ENCODE peak calls at places on chromosomes 6 and 20, in seven cellular contexts. One of them, this sample, is unnamed.

GRCh38 chr6:53066059-53066406 is 829 bp downstream of the FBXO9 start:
- DNase-seq in uterus: peak; percentile 41
- DNase-seq in fibroblast of pulmonary artery: no peak
- DNase-seq in GM23248: peak; percentile 80
- DNase-seq in right lobe of liver: peak; percentile 60
- DNase-seq in cardiac muscle cell: peak; percentile 35
- DNase-seq in colonic mucosa: peak; percentile 47
- DNase-seq in this sample: no peak

GRCh38 chr6:145206247-145206907 is 528.9 kb downstream of the EPM2A start:
- DNase-seq in uterus: no peak
- DNase-seq in fibroblast of pulmonary artery: peak; percentile 49
- DNase-seq in GM23248: peak; percentile 80
- DNase-seq in right lobe of liver: no peak
- DNase-seq in cardiac muscle cell: peak; percentile 44
- DNase-seq in colonic mucosa: no peak
- DNase-seq in this sample: peak; percentile 94

GRCh38 chr20:58096880-58097813 is 131.3 kb downstream of the ANKRD60 start:
- DNase-seq in uterus: no peak
- DNase-seq in fibroblast of pulmonary artery: no peak
- DNase-seq in GM23248: no peak
- DNase-seq in right lobe of liver: no peak
- DNase-seq in cardiac muscle cell: no peak
- DNase-seq in colonic mucosa: peak; percentile 7
- DNase-seq in this sample: no peak

GRCh38 chr6:37125779-37126553 is 44.0 kb upstream of the PIM1 start:
- DNase-seq in uterus: no peak
- DNase-seq in fibroblast of pulmonary artery: no peak
- DNase-seq in GM23248: no peak
- DNase-seq in right lobe of liver: no peak
- DNase-seq in cardiac muscle cell: peak; percentile 81
- DNase-seq in colonic mucosa: no peak
- DNase-seq in this sample: no peak

GRCh38 chr6:34249469-34250370 is 914 bp upstream of the SMIM29 start:
- DNase-seq in uterus: no peak
- DNase-seq in fibroblast of pulmonary artery: no peak
- DNase-seq in GM23248: no peak
- DNase-seq in right lobe of liver: no peak
- DNase-seq in cardiac muscle cell: no peak
- DNase-seq in colonic mucosa: peak; percentile 18
- DNase-seq in this sample: no peak

GRCh38 chr6:16154904-16155303 is 26.0 kb downstream of the MYLIP start:
- DNase-seq in uterus: no peak
- DNase-seq in fibroblast of pulmonary artery: peak; percentile 75
- DNase-seq in GM23248: peak; percentile 90
- DNase-seq in right lobe of liver: no peak
- DNase-seq in cardiac muscle cell: peak; percentile 81
- DNase-seq in colonic mucosa: no peak
- DNase-seq in this sample: no peak

GRCh38 chr6:80460396-80460912 is 354.0 kb downstream of the BCKDHB start:
- DNase-seq in uterus: no peak
- DNase-seq in fibroblast of pulmonary artery: no peak
- DNase-seq in GM23248: peak; percentile 64
- DNase-seq in right lobe of liver: no peak
- DNase-seq in cardiac muscle cell: peak; percentile 15
- DNase-seq in colonic mucosa: no peak
- DNase-seq in this sample: no peak

GRCh38 chr6:73665686-73666319 is 12.0 kb upstream of the SLC17A5 start:
- DNase-seq in uterus: no peak
- DNase-seq in fibroblast of pulmonary artery: peak; percentile 34
- DNase-seq in GM23248: peak; percentile 20
- DNase-seq in right lobe of liver: no peak
- DNase-seq in cardiac muscle cell: peak; percentile 19
- DNase-seq in colonic mucosa: no peak
- DNase-seq in this sample: no peak

GRCh38 chr6:4028051-4028450 is 50.9 kb downstream of the FAM217A start:
- DNase-seq in uterus: no peak
- DNase-seq in fibroblast of pulmonary artery: no peak
- DNase-seq in GM23248: no peak
- DNase-seq in right lobe of liver: no peak
- DNase-seq in cardiac muscle cell: no peak
- DNase-seq in colonic mucosa: no peak
- DNase-seq in this sample: no peak

GRCh38 chr20:61092199-61092598 is 159.9 kb upstream of the CDH4 start:
- DNase-seq in uterus: no peak
- DNase-seq in fibroblast of pulmonary artery: no peak
- DNase-seq in GM23248: no peak
- DNase-seq in right lobe of liver: no peak
- DNase-seq in cardiac muscle cell: no peak
- DNase-seq in colonic mucosa: no peak
- DNase-seq in this sample: no peak

GRCh38 chr6:87174078-87174579 is 18.8 kb downstream of the ZNF292 start:
- DNase-seq in uterus: no peak
- DNase-seq in fibroblast of pulmonary artery: no peak
- DNase-seq in GM23248: no peak
- DNase-seq in right lobe of liver: no peak
- DNase-seq in cardiac muscle cell: no peak
- DNase-seq in colonic mucosa: no peak
- DNase-seq in this sample: no peak

GRCh38 chr20:4244700-4245485 is 229.5 kb upstream of the RNF24 start:
- DNase-seq in uterus: no peak
- DNase-seq in fibroblast of pulmonary artery: peak; percentile 39
- DNase-seq in GM23248: no peak
- DNase-seq in right lobe of liver: no peak
- DNase-seq in cardiac muscle cell: peak; percentile 60
- DNase-seq in colonic mucosa: peak; percentile 90
- DNase-seq in this sample: no peak

GRCh38 chr6:43953794-43954310 is 173.4 kb downstream of the MRPL14 start:
- DNase-seq in uterus: peak; percentile 17
- DNase-seq in fibroblast of pulmonary artery: no peak
- DNase-seq in GM23248: peak; percentile 44
- DNase-seq in right lobe of liver: peak; percentile 59
- DNase-seq in cardiac muscle cell: peak; percentile 37
- DNase-seq in colonic mucosa: no peak
- DNase-seq in this sample: no peak

GRCh38 chr6:22766979-22767378 is 197.6 kb downstream of the HDGFL1 start:
- DNase-seq in uterus: no peak
- DNase-seq in fibroblast of pulmonary artery: no peak
- DNase-seq in GM23248: no peak
- DNase-seq in right lobe of liver: no peak
- DNase-seq in cardiac muscle cell: no peak
- DNase-seq in colonic mucosa: no peak
- DNase-seq in this sample: no peak

GRCh38 chr6:157966990-157967389 is 14.7 kb upstream of the SYNJ2 start:
- DNase-seq in uterus: no peak
- DNase-seq in fibroblast of pulmonary artery: no peak
- DNase-seq in GM23248: no peak
- DNase-seq in right lobe of liver: no peak
- DNase-seq in cardiac muscle cell: no peak
- DNase-seq in colonic mucosa: peak; percentile 52
- DNase-seq in this sample: no peak

GRCh38 chr20:33154252-33154651 is 13.7 kb upstream of the BPIFA2 start:
- DNase-seq in uterus: no peak
- DNase-seq in fibroblast of pulmonary artery: no peak
- DNase-seq in GM23248: no peak
- DNase-seq in right lobe of liver: no peak
- DNase-seq in cardiac muscle cell: no peak
- DNase-seq in colonic mucosa: no peak
- DNase-seq in this sample: no peak

DNA sequence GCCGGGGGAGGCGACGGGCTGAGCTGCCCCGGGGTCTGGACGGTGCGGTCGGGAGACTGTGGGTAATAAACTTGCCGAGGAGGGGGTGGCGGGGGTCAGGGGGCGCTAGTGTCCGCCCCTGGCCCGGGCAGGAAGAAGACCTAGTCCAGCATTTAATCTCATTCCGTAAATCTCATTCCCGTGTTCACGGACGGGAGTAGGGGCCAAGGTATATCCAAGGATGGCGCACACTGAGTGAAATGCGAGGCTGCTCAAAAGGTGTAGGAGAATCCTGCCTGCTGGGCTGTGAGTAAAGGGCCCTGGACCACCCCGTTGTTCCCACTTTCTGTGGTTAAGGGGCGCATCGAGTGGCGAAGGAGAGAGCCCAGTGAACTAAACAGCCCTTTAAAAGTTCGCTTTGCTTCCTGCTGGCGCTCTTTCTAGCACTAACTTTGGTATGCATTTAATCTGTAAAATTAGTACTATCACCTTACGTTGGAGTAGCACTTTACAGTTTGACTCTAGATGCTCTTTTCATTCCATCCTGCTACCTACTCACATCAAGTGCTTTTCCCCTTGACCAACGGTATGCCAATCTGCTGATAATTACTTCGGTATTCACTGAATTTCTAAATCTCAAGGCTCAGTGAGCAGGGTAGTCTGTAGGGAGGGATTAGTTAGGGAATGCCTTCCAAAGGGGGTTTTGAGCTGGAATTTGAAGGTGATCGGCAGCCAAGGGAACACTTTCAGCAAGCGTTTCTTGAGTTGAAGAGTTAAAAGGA is 730 bp downstream of the PARD6B start:
- DNase-seq in uterus: no peak
- DNase-seq in fibroblast of pulmonary artery: no peak
- DNase-seq in GM23248: no peak
- DNase-seq in right lobe of liver: no peak
- DNase-seq in cardiac muscle cell: no peak
- DNase-seq in colonic mucosa: no peak
- DNase-seq in this sample: no peak
- H3K4me3 ChIP-seq in uterus: peak overlapping the region; percentile 44
- H3K4me3 ChIP-seq in fibroblast of pulmonary artery: peak overlapping the region; percentile 59
- H3K4me3 ChIP-seq in GM23248: peak overlapping the region; percentile 76
- H3K4me3 ChIP-seq in right lobe of liver: peak overlapping the region; percentile 89
- H3K4me3 ChIP-seq in cardiac muscle cell: peak overlapping the region; percentile 67
- H3K4me3 ChIP-seq in colonic mucosa: peak overlapping the region; percentile 94
- H3K4me3 ChIP-seq in this sample: peak overlapping the region; percentile 76

DNA sequence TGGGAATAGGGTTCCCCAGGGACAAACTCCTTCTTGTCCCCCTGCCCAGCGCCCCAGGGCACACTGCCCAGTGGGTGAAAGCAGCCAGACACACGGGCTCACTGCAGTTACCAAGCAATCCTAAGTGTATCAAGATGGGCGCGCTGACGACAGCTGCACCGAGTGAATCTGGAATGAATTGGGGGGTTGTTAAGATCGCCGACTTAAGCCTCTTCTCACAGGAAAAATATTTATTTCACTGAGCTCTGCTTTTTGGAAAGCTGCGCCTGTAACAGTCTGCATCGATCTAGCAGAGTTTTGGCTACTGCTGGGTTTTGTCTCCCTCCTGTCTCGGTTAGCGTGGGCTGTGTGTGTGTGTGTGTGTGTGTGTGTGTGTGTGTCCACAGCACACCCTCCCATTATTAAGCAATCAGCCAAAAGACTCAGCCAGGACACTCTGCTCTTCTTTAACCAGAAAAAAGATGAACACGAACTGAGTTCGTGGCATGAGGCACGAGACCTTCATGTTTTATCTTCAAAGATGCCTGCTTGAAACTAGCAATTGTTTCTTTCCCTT is 35.9 kb downstream of the RIPOR3 start:
- DNase-seq in uterus: peak; percentile 86
- DNase-seq in fibroblast of pulmonary artery: peak; percentile 90
- DNase-seq in GM23248: peak; percentile 92
- DNase-seq in right lobe of liver: peak; percentile 71
- DNase-seq in cardiac muscle cell: peak; percentile 94
- DNase-seq in colonic mucosa: peak; percentile 55
- DNase-seq in this sample: peak; percentile 75
- H3K4me3 ChIP-seq in uterus: peak overlapping the region; percentile 18
- H3K4me3 ChIP-seq in fibroblast of pulmonary artery: peak overlapping the region; percentile 27
- H3K4me3 ChIP-seq in GM23248: peak overlapping the region; percentile 54
- H3K4me3 ChIP-seq in right lobe of liver: no peak overlapping the region
- H3K4me3 ChIP-seq in cardiac muscle cell: no peak overlapping the region
- H3K4me3 ChIP-seq in colonic mucosa: no peak overlapping the region
- H3K4me3 ChIP-seq in this sample: peak overlapping the region; percentile 12

GRCh38 chr6:166004491-166005275 is 163.0 kb downstream of the TBXT start:
- DNase-seq in uterus: no peak
- DNase-seq in fibroblast of pulmonary artery: no peak
- DNase-seq in GM23248: no peak
- DNase-seq in right lobe of liver: no peak
- DNase-seq in cardiac muscle cell: no peak
- DNase-seq in colonic mucosa: no peak
- DNase-seq in this sample: no peak

GRCh38 chr6:166005846-166006592 is 161.6 kb downstream of the TBXT start:
- DNase-seq in uterus: peak; percentile 85
- DNase-seq in fibroblast of pulmonary artery: peak; percentile 91
- DNase-seq in GM23248: peak; percentile 80
- DNase-seq in right lobe of liver: no peak
- DNase-seq in cardiac muscle cell: peak; percentile 91
- DNase-seq in colonic mucosa: peak; percentile 32
- DNase-seq in this sample: no peak

GRCh38 chr6:166006593-166007301 is 160.9 kb downstream of the TBXT start:
- DNase-seq in uterus: no peak
- DNase-seq in fibroblast of pulmonary artery: peak; percentile 88
- DNase-seq in GM23248: peak; percentile 78
- DNase-seq in right lobe of liver: no peak
- DNase-seq in cardiac muscle cell: peak; percentile 85
- DNase-seq in colonic mucosa: no peak
- DNase-seq in this sample: no peak

GRCh38 chr6:166003569-166003968 is 164.1 kb downstream of the TBXT start:
- DNase-seq in uterus: no peak
- DNase-seq in fibroblast of pulmonary artery: no peak
- DNase-seq in GM23248: no peak
- DNase-seq in right lobe of liver: no peak
- DNase-seq in cardiac muscle cell: peak; percentile 45
- DNase-seq in colonic mucosa: no peak
- DNase-seq in this sample: no peak

GRCh38 chr6:166005401-166005845 is 162.2 kb downstream of the TBXT start:
- DNase-seq in uterus: peak; percentile 74
- DNase-seq in fibroblast of pulmonary artery: peak; percentile 74
- DNase-seq in GM23248: peak; percentile 60
- DNase-seq in right lobe of liver: no peak
- DNase-seq in cardiac muscle cell: peak; percentile 79
- DNase-seq in colonic mucosa: no peak
- DNase-seq in this sample: no peak
- H3K4me3 ChIP-seq in uterus: peak overlapping the region; percentile 32
- H3K4me3 ChIP-seq in fibroblast of pulmonary artery: peak overlapping the region; percentile 37
- H3K4me3 ChIP-seq in GM23248: peak overlapping the region; percentile 68
- H3K4me3 ChIP-seq in right lobe of liver: no peak overlapping the region
- H3K4me3 ChIP-seq in cardiac muscle cell: peak overlapping the region; percentile 29
- H3K4me3 ChIP-seq in colonic mucosa: no peak overlapping the region
- H3K4me3 ChIP-seq in this sample: no peak overlapping the region

GRCh38 chr20:47663354-47664067 is 121.8 kb downstream of the SULF2 start:
- DNase-seq in uterus: peak; percentile 83
- DNase-seq in fibroblast of pulmonary artery: peak; percentile 83
- DNase-seq in GM23248: peak; percentile 70
- DNase-seq in right lobe of liver: peak; percentile 68
- DNase-seq in cardiac muscle cell: peak; percentile 85
- DNase-seq in colonic mucosa: peak; percentile 83
- DNase-seq in this sample: no peak

GRCh38 chr20:47666304-47666703 is 119.0 kb downstream of the SULF2 start:
- DNase-seq in uterus: no peak
- DNase-seq in fibroblast of pulmonary artery: no peak
- DNase-seq in GM23248: no peak
- DNase-seq in right lobe of liver: no peak
- DNase-seq in cardiac muscle cell: no peak
- DNase-seq in colonic mucosa: no peak
- DNase-seq in this sample: no peak

GRCh38 chr20:47665221-47665991 is 119.9 kb downstream of the SULF2 start:
- DNase-seq in uterus: no peak
- DNase-seq in fibroblast of pulmonary artery: no peak
- DNase-seq in GM23248: no peak
- DNase-seq in right lobe of liver: no peak
- DNase-seq in cardiac muscle cell: no peak
- DNase-seq in colonic mucosa: no peak
- DNase-seq in this sample: no peak

GRCh38 chr20:47664068-47664437 is 121.2 kb downstream of the SULF2 start:
- DNase-seq in uterus: no peak
- DNase-seq in fibroblast of pulmonary artery: no peak
- DNase-seq in GM23248: no peak
- DNase-seq in right lobe of liver: no peak
- DNase-seq in cardiac muscle cell: no peak
- DNase-seq in colonic mucosa: no peak
- DNase-seq in this sample: no peak

GRCh38 chr20:47664744-47665143 is 120.5 kb downstream of the SULF2 start:
- DNase-seq in uterus: no peak
- DNase-seq in fibroblast of pulmonary artery: no peak
- DNase-seq in GM23248: no peak
- DNase-seq in right lobe of liver: no peak
- DNase-seq in cardiac muscle cell: no peak
- DNase-seq in colonic mucosa: no peak
- DNase-seq in this sample: no peak
- H3K4me3 ChIP-seq in uterus: no peak overlapping the region
- H3K4me3 ChIP-seq in fibroblast of pulmonary artery: no peak overlapping the region
- H3K4me3 ChIP-seq in GM23248: no peak overlapping the region
- H3K4me3 ChIP-seq in right lobe of liver: no peak overlapping the region
- H3K4me3 ChIP-seq in cardiac muscle cell: no peak overlapping the region
- H3K4me3 ChIP-seq in colonic mucosa: no peak overlapping the region
- H3K4me3 ChIP-seq in this sample: no peak overlapping the region

This sample was measured in BJ.